ENCODE peak calls at places on chromosome 15, in five cellular contexts. O, N, R, F and C are unnamed samples.

GRCh38 chr15:67241132-67241855 is 13.2 kb downstream of the AAGAB start:
- DNase-seq in F (no peak), N (peak), O (no peak), R (no peak), C (peak)

GRCh38 chr15:100999369-100999768 is 80.2 kb downstream of the LRRK1 start:
- DNase-seq in R (no peak), O (no peak), F (no peak), N (no peak), C (no peak)

GRCh38 chr15:29418178-29418577 is 148.6 kb upstream of the NSMCE3 start:
- DNase-seq in O (no peak), R (no peak), F (no peak), N (no peak), C (no peak)

GRCh38 chr15:72217216-72217615 is 13.8 kb downstream of the PKM start:
- DNase-seq in R (no peak), N (no peak), O (no peak), F (no peak), C (no peak)

GRCh38 chr15:68252925-68253534 is 23.5 kb upstream of the CLN6 start:
- DNase-seq in R (peak), N (peak), O (peak), F (peak), C (peak)

GRCh38 chr15:78130466-78131294 is 565 bp downstream of the CIB2 start:
- DNase-seq in O (peak), F (peak), R (no peak), N (no peak), C (peak)

GRCh38 chr15:56759450-56759845 is 26.1 kb upstream of the ZNF280D start:
- DNase-seq in N (no peak), O (no peak), F (no peak), R (no peak), C (no peak)

GRCh38 chr15:40454904-40455391 is 14.2 kb downstream of the BAHD1 start:
- DNase-seq in F (peak), N (no peak), R (no peak), O (no peak), C (no peak)

GRCh38 chr15:42215854-42216829 is 8.0 kb upstream of the VPS39 start:
- DNase-seq in O (no peak), R (no peak), F (no peak), N (no peak), C (no peak)

GRCh38 chr15:100220058-100220728 is 121.6 kb downstream of the ADAMTS17 start:
- DNase-seq in O (no peak), R (no peak), F (no peak), N (no peak), C (peak)

GRCh38 chr15:77723756-77724155 is 91.0 kb upstream of the LINGO1 start:
- DNase-seq in R (no peak), F (no peak), N (no peak), O (no peak), C (no peak)

GRCh38 chr15:76335129-76335850 is 1.3 kb upstream of the ISL2 start:
- DNase-seq in F (no peak), N (no peak), O (no peak), R (no peak), C (peak)

GRCh38 chr15:95446854-95447253 is 883.6 kb upstream of the NR2F2 start:
- DNase-seq in O (no peak), N (peak), F (no peak), R (no peak), C (no peak)

GRCh38 chr15:52651868-52652267 is 27.3 kb downstream of the ATOSA start:
- DNase-seq in N (no peak), F (peak), O (peak), R (peak), C (peak)

GRCh38 chr15:101528917-101529299 is 39.4 kb upstream of the PCSK6 start:
- DNase-seq in F (no peak), O (no peak), N (no peak), R (no peak), C (no peak)

GRCh38 chr15:99564221-99565030 is 1.4 kb upstream of the MEF2A start:
- DNase-seq in R (peak), O (no peak), N (peak), F (peak), C (no peak)

GRCh38 chr15:42275780-42276395 is 2.7 kb upstream of the TMEM87A start:
- DNase-seq in R (peak), N (no peak), F (peak), O (no peak), C (peak)

GRCh38 chr15:91077029-91077428 is 23.0 kb upstream of the SV2B start:
- DNase-seq in O (no peak), F (no peak), N (no peak), R (no peak), C (no peak)

GRCh38 chr15:70259030-70259424 is 161.3 kb upstream of the TLE3 start:
- DNase-seq in R (no peak), F (peak), N (no peak), O (no peak), C (no peak)

GRCh38 chr15:73982251-73982962 is 9.7 kb downstream of the STOML1 start:
- DNase-seq in F (no peak), N (no peak), R (no peak), O (no peak), C (no peak)

GRCh38 chr15:90585863-90586262 is 56.1 kb downstream of the CRTC3 start:
- DNase-seq in F (no peak), N (no peak), R (no peak), O (peak), C (no peak)

GRCh38 chr15:87722941-87723691 is 533.4 kb downstream of the NTRK3 start:
- DNase-seq in N (no peak), O (no peak), R (no peak), F (no peak), C (peak)

GRCh38 chr15:68921926-68922325 is 8.4 kb upstream of the SPESP1 start:
- DNase-seq in F (no peak), R (no peak), N (no peak), O (no peak), C (no peak)

GRCh38 chr15:100383302-100384107 is 41.7 kb upstream of the ADAMTS17 start:
- DNase-seq in F (peak), R (peak), N (no peak), O (peak), C (peak)

GRCh38 chr15:67927501-67928156 is 87.8 kb upstream of the RNU6-1 start:
- DNase-seq in R (no peak), O (peak), N (no peak), F (peak), C (no peak)

GRCh38 chr15:76267077-76267476 is 44.2 kb downstream of the ETFA start:
- DNase-seq in R (no peak), F (no peak), N (no peak), O (no peak), C (no peak)

GRCh38 chr15:76994496-76994895 is 430 bp upstream of the PSTPIP1 start:
- DNase-seq in F (no peak), O (no peak), N (no peak), R (no peak), C (no peak)

GRCh38 chr15:87743557-87743956 is 513.0 kb downstream of the NTRK3 start:
- DNase-seq in F (no peak), O (no peak), R (no peak), N (no peak), C (no peak)

GRCh38 chr15:43792761-43793493 is 807 bp downstream of the SERF2 start:
- DNase-seq in R (no peak), O (no peak), F (peak), N (no peak), C (peak)

GRCh38 chr15:65954289-65954741 is 85.0 kb downstream of the RAB11A start:
- DNase-seq in R (no peak), F (no peak), N (no peak), O (peak), C (peak)

GRCh38 chr15:93694038-93694437 is 537.3 kb upstream of the MCTP2 start:
- DNase-seq in O (no peak), N (no peak), F (no peak), R (no peak), C (no peak)

GRCh38 chr15:101122266-101122665 is 129.6 kb downstream of the CHSY1 start:
- DNase-seq in O (no peak), F (no peak), R (no peak), N (no peak), C (no peak)

GRCh38 chr15:96327155-96327741 is 3.3 kb upstream of the NR2F2 start:
- DNase-seq in F (peak), O (peak), R (peak), N (peak), C (peak)

GRCh38 chr15:50945725-50946124 is 37.2 kb downstream of the AP4E1 start:
- DNase-seq in N (no peak), F (no peak), O (no peak), R (no peak), C (no peak)

GRCh38 chr15:82739086-82739485 is 29.4 kb upstream of the AP3B2 start:
- DNase-seq in F (peak), N (no peak), R (no peak), O (no peak), C (no peak)

GRCh38 chr15:65829150-65829764 is 37.2 kb upstream of the DENND4A start:
- DNase-seq in N (no peak), R (peak), F (peak), O (peak), C (peak)

GRCh38 chr15:70200511-70200991 is 102.8 kb upstream of the TLE3 start:
- DNase-seq in N (no peak), R (no peak), F (peak), O (no peak), C (no peak)

GRCh38 chr15:75620043-75620775 is 5.3 kb downstream of the SNUPN start:
- DNase-seq in N (no peak), O (no peak), F (no peak), R (no peak), C (no peak)

DNA sequence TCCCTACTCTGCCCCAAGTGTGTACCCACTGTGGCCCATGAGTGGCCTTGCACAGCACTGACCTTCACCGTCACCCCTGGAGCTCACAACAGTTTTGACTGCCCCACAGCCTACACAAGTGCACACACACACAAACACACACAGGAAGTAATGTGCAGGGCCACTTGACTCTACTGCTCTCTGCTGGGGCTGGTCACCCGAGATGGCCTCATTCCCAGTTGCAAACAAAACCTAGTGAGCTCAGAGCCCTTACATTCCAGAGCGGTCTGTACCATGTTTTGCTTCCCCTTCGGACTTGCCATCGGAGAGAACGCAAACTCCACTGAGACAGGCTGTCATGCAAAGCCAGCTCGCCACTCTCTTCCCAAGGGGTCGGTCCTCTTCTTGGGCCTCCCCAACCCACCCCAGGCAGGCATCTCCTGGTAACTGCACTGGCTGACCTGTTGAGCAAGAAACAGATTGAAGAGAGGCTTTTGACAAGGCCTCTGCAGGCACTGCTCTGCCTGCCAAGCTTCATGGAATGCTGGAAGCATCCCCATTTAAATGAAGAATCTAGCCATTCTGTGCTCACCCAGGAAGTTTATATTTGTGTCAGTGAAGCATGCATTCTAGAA is 232.0 kb upstream of the IGF1R start:
- DNase-seq in R (no peak), O (no peak), N (no peak), F (no peak), C (no peak)
- TF ChIP-seq JUNB in R (no peak), O (no peak), N (no peak), F (no peak), C (no peak)

GRCh38 chr15:63553388-63553791 is 43.8 kb upstream of the FBXL22 start:
- DNase-seq in N (no peak), F (no peak), O (no peak), R (no peak), C (peak)
- TF ChIP-seq JUNB in N (no peak), F (no peak), O (no peak), R (no peak), C (no peak)

DNA sequence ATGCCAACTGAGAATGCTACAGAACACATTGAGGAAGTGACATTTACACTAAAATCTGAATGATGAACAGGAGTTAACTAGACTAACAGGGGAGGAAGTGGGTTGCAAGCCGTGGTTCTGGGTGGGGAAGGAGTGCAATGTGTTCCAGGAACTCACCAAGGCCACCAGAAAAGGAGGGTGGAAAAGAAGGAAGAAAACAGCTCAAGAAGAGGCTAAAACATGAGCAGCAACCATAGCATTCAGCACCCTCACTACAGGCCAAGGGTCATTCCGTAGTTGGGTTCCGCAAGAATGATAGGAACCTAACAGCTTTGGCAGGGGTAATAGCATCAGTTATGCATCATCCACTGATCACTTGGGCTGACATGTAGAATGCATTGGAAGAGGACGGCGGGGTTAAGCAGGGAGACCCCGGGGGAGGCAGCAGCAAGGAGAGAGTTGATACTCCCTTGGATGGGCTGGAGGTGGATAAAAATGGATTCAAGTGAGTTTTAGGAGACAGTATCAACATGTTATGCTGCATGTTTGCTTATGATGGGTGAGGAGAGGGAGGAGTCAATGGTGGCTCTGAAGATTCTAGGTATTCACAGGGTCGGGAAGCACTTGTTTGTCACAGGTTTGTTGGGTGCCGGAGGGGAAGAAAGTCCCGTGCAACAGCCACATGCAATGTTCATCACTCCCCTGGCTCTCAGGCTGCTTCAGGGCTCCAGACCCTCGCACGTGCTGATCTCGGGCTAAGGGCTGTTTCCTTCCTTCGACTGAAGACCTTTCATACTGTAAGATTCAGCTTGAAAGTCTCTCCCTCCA is 53.2 kb downstream of the LIPC start:
- DNase-seq in R (no peak), N (no peak), O (no peak), F (no peak), C (no peak)
- TF ChIP-seq JUNB in R (no peak), N (no peak), O (no peak), F (no peak), C (no peak)

DNA sequence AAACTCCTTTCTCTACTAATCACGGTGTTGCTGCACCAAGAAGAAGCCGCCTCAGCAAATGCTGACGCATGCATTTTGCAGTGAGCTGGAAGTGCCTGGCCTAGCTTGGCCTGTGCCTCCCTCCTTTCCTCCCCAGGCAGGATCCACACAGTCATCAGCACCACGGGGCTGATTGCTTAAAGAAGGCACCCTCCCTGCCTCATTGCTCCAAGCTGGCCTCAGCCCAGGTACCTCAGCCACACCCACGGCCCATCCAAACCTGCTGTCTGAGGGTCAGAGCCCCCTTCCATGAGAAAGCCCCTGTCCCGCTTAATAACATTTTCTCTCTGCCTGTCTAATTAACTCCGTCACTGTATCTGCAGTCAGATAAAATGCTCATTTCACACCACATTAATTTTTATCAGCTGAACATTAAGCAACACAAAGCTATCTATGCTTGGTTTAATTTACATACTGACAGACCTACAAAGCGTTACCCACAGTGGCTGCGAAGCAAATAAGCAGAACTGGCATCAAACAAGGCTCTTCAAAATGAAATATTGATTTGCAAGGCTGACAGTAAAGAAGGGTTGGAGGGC is 309.7 kb upstream of the ICE2 start:
- DNase-seq in R (no peak), F (no peak), N (no peak), O (no peak), C (no peak)
- TF ChIP-seq JUNB in R (no peak), F (no peak), N (no peak), O (no peak), C (no peak)

GRCh38 chr15:85910796-85911195 is 116.1 kb upstream of the KLHL25 start:
- DNase-seq in O (peak), F (no peak), R (no peak), N (no peak), C (no peak)
- TF ChIP-seq JUNB in O (no peak), F (no peak), R (no peak), N (no peak), C (no peak)